ENCODE peak calls at places on chromosomes 7 and 10, in eight cellular contexts. R is coronary artery, Y is kidney epithelial cell, W is body of pancreas, U is nephron progenitor cell, A is heart left ventricle, Q is B cell, J is retinal pigment epithelial cell. M is an unnamed sample.

GRCh38 chr10:3926268-3926667 is 141.3 kb upstream of the KLF6 start:
- DNase-seq in R (no peak), Y (no peak), W (no peak), U (no peak), A (no peak), Q (no peak), J (no peak), M (no peak)

GRCh38 chr7:112572669-112573301 is 92.0 kb downstream of the LSMEM1 start:
- DNase-seq in R (no peak), Y (no peak), W (peak; percentile 19), U (no peak), A (no peak), Q (no peak), J (no peak), M (no peak)

GRCh38 chr7:7157177-7157886 is 25.0 kb upstream of the C1GALT1 start:
- DNase-seq in R (no peak), Y (peak; percentile 67), W (no peak), U (no peak), A (no peak), Q (peak; percentile 80), J (no peak), M (peak; percentile 77)

GRCh38 chr10:111082102-111082975 is 5.5 kb downstream of the ADRA2A start:
- DNase-seq in R (no peak), Y (no peak), W (peak; percentile 23), U (no peak), A (no peak), Q (peak; percentile 24), J (no peak), M (no peak)

GRCh38 chr10:14439451-14440259 is 108.9 kb upstream of the FRMD4A start:
- DNase-seq in R (no peak), Y (no peak), W (no peak), U (no peak), A (no peak), Q (no peak), J (peak; percentile 61), M (no peak)

GRCh38 chr7:9557853-9558252 is 1124.4 kb downstream of the NXPH1 start:
- DNase-seq in R (no peak), Y (no peak), W (no peak), U (no peak), A (no peak), Q (no peak), J (no peak), M (no peak)

GRCh38 chr10:99999319-100000108 is 10.2 kb downstream of the DNMBP start:
- DNase-seq in R (no peak), Y (no peak), W (no peak), U (no peak), A (no peak), Q (no peak), J (no peak), M (no peak)

GRCh38 chr7:122628651-122629411 is 70.1 kb downstream of the RNF133 start:
- DNase-seq in R (no peak), Y (no peak), W (no peak), U (no peak), A (no peak), Q (no peak), J (no peak), M (no peak)

GRCh38 chr10:17980796-17981195 is 29.1 kb downstream of the SLC39A12 start:
- DNase-seq in R (no peak), Y (no peak), W (no peak), U (no peak), A (no peak), Q (no peak), J (no peak), M (no peak)

GRCh38 chr10:90855126-90855525 is 2.7 kb downstream of the HTR7 start:
- DNase-seq in R (no peak), Y (no peak), W (no peak), U (no peak), A (no peak), Q (no peak), J (no peak), M (no peak)

GRCh38 chr7:111042842-111043241 is 48.1 kb upstream of the LRRN3 start:
- DNase-seq in R (no peak), Y (no peak), W (no peak), U (no peak), A (no peak), Q (no peak), J (no peak), M (no peak)

GRCh38 chr7:17099083-17099973 is 199.1 kb upstream of the AHR start:
- DNase-seq in R (no peak), Y (peak; percentile 34), W (peak; percentile 91), U (no peak), A (peak; percentile 33), Q (no peak), J (peak; percentile 46), M (no peak)

GRCh38 chr10:47062801-47063200 is 151.6 kb downstream of the PTPN20 start:
- DNase-seq in R (peak; percentile 46), Y (no peak), W (no peak), U (no peak), A (no peak), Q (no peak), J (no peak), M (no peak)

GRCh38 chr7:56062382-56062781 is 1.7 kb upstream of the SUMF2 start:
- DNase-seq in R (no peak), Y (no peak), W (no peak), U (no peak), A (no peak), Q (no peak), J (no peak), M (peak; percentile 16)

DNA sequence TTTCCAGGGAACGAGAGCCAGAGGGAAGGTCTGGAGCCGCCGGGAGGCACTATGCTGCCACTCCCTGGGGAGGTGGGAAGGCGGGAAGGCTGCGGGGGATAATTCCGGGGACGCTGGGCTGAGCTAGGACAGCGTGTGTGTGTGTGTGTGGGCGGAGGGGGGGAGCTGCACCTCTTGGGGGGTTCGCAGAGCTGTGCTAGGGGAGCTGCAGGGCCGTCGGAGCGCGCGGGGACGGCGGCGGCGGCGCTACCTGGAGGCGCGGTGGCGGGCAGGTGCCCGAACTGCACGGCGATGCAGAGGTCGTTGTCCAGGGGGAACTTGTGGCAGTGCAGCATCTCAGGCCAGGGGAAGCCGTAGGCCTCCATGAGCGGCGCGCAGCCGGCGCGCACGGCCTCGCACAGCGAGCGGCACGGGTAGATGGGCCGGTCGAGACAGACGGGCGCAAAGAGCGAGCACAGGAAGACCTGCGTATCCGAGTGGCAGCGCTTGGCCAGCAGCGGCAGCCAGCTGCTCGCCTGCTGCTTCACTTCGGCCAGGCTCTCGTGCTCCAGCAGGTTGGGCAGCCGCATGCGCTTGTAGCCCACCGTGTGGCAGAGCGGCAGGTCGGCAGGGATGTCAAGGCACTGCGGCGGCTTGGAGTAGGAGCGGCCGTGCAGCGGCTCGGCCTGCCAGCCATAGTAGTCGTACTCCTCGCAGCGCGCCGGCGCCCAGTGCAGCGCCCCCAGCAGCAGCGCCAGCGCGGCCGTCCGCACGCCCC is 566 bp downstream of the SFRP5 start:
- DNase-seq in R (no peak), Y (no peak), W (peak; percentile 52), U (peak; percentile 57), A (no peak), Q (no peak), J (no peak), M (peak; percentile 35)
- TF ChIP-seq CTCF in R (no peak), Y (no peak), W (no peak), U (no peak), A (no peak), Q (no peak), J (peak; percentile 13), M (no peak)

DNA sequence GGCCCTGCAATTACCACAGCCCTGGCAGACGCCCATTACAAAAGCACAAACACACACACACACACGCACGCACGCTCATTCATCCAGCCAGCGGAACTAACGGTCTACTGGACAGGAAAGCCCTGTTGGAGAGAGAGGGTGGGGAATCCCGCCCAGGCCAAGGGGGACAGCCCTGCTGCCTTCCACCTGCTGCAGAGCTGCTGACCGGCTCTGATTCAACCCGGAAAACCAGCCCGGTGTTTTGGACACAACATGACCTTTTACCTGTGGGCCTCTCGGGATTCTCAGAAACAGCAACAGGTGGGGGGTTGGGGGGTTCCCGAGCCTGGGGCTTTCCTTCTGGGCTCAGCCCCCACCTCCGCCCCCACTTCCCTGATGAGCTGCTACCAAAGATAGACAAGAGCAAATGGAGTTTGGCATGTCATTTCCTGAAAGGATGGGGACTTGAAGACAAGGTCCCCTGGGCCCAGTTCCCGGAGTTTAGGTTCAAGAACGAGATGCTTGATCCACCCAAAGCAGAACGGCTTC is 18.5 kb upstream of the SERPINE1 start:
- DNase-seq in R (no peak), Y (no peak), W (peak; percentile 24), U (peak; percentile 21), A (peak; percentile 77), Q (no peak), J (no peak), M (no peak)
- TF ChIP-seq CTCF in R (no peak), Y (no peak), W (no peak), U (no peak), A (no peak), Q (no peak), J (no peak), M (no peak)

DNA sequence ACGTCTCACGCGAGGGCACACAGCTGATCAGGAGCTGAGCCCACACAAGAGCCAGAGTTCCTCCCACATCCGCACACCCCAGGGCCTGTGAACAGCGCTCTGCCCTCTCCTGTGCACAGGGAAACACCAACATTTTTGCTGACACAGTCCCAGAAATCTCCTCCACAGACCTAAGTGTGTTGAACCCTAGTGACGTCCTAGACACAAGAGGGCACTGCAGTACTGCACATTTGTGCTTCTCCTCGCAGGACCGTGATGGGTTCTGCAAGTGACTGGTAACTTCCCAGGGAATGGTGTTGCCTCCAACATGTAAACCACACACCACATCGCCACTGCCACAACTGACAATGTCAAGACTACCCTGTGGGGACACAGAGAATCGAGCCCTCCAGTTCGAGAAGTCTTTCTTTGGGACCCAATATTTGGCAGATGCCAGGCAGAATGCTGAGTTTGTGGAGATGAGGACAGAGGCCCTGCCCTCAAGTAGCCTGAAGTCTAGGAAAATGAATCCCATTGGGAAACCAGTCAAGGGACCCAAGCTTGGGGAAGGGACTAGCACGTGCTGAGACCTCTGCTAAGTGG is 170.3 kb downstream of the PAXIP1 start:
- DNase-seq in R (no peak), Y (no peak), W (no peak), U (peak; percentile 21), A (no peak), Q (no peak), J (no peak), M (peak; percentile 5)
- TF ChIP-seq CTCF in R (no peak), Y (no peak), W (no peak), U (no peak), A (no peak), Q (no peak), J (no peak), M (no peak)

GRCh38 chr10:96718304-96718990 is 1.9 kb downstream of the PIK3AP1 start:
- DNase-seq in R (no peak), Y (no peak), W (peak; percentile 13), U (no peak), A (no peak), Q (peak; percentile 47), J (no peak), M (no peak)

GRCh38 chr10:96721207-96721572 is 876 bp upstream of the PIK3AP1 start:
- DNase-seq in R (no peak), Y (no peak), W (no peak), U (no peak), A (no peak), Q (no peak), J (no peak), M (no peak)

GRCh38 chr10:96720422-96721206 is at the start of gene PIK3AP1:
- DNase-seq in R (peak; percentile 74), Y (no peak), W (peak; percentile 73), U (peak; percentile 68), A (peak; percentile 61), Q (peak; percentile 77), J (no peak), M (peak; percentile 51)

GRCh38 chr10:96719205-96719604 is 1.1 kb downstream of the PIK3AP1 start:
- DNase-seq in R (no peak), Y (no peak), W (peak; percentile 28), U (no peak), A (no peak), Q (no peak), J (no peak), M (no peak)

GRCh38 chr10:96719850-96720421 is 378 bp downstream of the PIK3AP1 start:
- DNase-seq in R (no peak), Y (no peak), W (peak; percentile 87), U (peak; percentile 63), A (peak; percentile 72), Q (peak; percentile 88), J (no peak), M (peak; percentile 85)
- TF ChIP-seq CTCF in R (no peak), Y (peak; percentile 76), W (peak; percentile 59), U (peak; percentile 38), A (peak; percentile 40), Q (peak; percentile 77), J (peak; percentile 58), M (peak; percentile 72)